ENCODE peak calls at places on chromosomes 1 and 21, in seven cellular contexts. V is A549, M is fibroblast of villous mesenchyme, G is tibial nerve, W is colonic mucosa, Y is brain microvascular endothelial cell, K is lower lobe of right lung. O is an unnamed sample.

GRCh38 chr1:211630236-211631081 is 45.0 kb downstream of the NEK2 start:
- DNase-seq in V (no peak), Y (peak; percentile 58), M (no peak), K (peak; percentile 41), W (no peak), G (no peak), O (no peak)

GRCh38 chr1:149906561-149906960 is 7.2 kb downstream of the BOLA1 start:
- DNase-seq in V (no peak), K (no peak), M (no peak), W (no peak), Y (no peak), G (no peak), O (no peak)

GRCh38 chr1:179969962-179970361 is 15.4 kb downstream of the CEP350 start:
- DNase-seq in M (peak; percentile 58), K (no peak), G (no peak), V (no peak), Y (no peak), W (no peak), O (no peak)

GRCh38 chr1:53556657-53557227 is 97.5 kb downstream of the DMRTB1 start:
- DNase-seq in Y (no peak), M (no peak), K (no peak), G (no peak), W (no peak), V (no peak), O (peak; percentile 1)

GRCh38 chr1:230270940-230271325 is 155.2 kb downstream of the PGBD5 start:
- DNase-seq in K (peak; percentile 24), Y (no peak), G (no peak), M (no peak), W (no peak), V (no peak), O (no peak)

GRCh38 chr1:147292012-147292411 is 49.5 kb downstream of the CHD1L start:
- DNase-seq in Y (peak; percentile 63), G (no peak), K (no peak), M (peak; percentile 81), W (no peak), V (no peak), O (no peak)

GRCh38 chr1:43622471-43622870 is 27.5 kb upstream of the KDM4A start:
- DNase-seq in W (no peak), Y (peak; percentile 59), G (no peak), K (peak; percentile 12), V (no peak), M (peak; percentile 92), O (no peak)

GRCh38 chr1:63004868-63005267 is 220.9 kb downstream of the ATG4C start:
- DNase-seq in K (no peak), M (peak; percentile 1), W (no peak), V (peak; percentile 2), Y (peak; percentile 18), G (no peak), O (no peak)

GRCh38 chr1:33576821-33577599 is 104.6 kb downstream of the ZSCAN20 start:
- DNase-seq in W (no peak), M (no peak), K (no peak), Y (no peak), G (no peak), V (no peak), O (no peak)

GRCh38 chr1:109704173-109704572 is 7.9 kb upstream of the GSTM5 start:
- DNase-seq in K (no peak), M (no peak), G (no peak), V (peak; percentile 12), W (no peak), Y (no peak), O (no peak)

GRCh38 chr1:160179336-160179735 is 11.0 kb upstream of the CASQ1 start:
- DNase-seq in M (no peak), G (no peak), W (no peak), K (no peak), Y (no peak), V (peak; percentile 16), O (no peak)

GRCh38 chr1:168879906-168880734 is 151.1 kb upstream of the DPT start:
- DNase-seq in K (no peak), Y (no peak), W (peak; percentile 59), G (no peak), M (peak; percentile 40), V (no peak), O (peak; percentile 25)

GRCh38 chr1:16155537-16156410 is at the start of gene EPHA2:
- DNase-seq in K (peak; percentile 96), V (peak; percentile 91), Y (peak; percentile 80), M (peak; percentile 90), W (peak; percentile 96), G (peak; percentile 89), O (peak; percentile 59)

GRCh38 chr21:36065497-36066036 is 4.3 kb upstream of the CBR1 start:
- DNase-seq in W (peak; percentile 52), K (no peak), V (no peak), G (no peak), M (peak; percentile 33), Y (peak; percentile 36), O (no peak)

GRCh38 chr1:203631946-203632345 is 5.3 kb downstream of the ATP2B4 start:
- DNase-seq in G (no peak), V (no peak), K (no peak), W (no peak), Y (no peak), M (no peak), O (no peak)

GRCh38 chr1:232123775-232124659 is 497.4 kb downstream of the DISC1 start:
- DNase-seq in Y (peak; percentile 25), M (peak; percentile 21), V (no peak), W (no peak), K (no peak), G (no peak), O (no peak)

GRCh38 chr1:117686907-117687306 is 81.1 kb downstream of the TENT5C start:
- DNase-seq in G (no peak), V (peak; percentile 7), M (peak; percentile 69), K (no peak), Y (peak; percentile 29), W (no peak), O (no peak)

GRCh38 chr1:248906741-248907661 is 966 bp downstream of the PGBD2 start:
- DNase-seq in W (no peak), V (no peak), K (no peak), Y (peak; percentile 36), M (no peak), G (no peak), O (no peak)

DNA sequence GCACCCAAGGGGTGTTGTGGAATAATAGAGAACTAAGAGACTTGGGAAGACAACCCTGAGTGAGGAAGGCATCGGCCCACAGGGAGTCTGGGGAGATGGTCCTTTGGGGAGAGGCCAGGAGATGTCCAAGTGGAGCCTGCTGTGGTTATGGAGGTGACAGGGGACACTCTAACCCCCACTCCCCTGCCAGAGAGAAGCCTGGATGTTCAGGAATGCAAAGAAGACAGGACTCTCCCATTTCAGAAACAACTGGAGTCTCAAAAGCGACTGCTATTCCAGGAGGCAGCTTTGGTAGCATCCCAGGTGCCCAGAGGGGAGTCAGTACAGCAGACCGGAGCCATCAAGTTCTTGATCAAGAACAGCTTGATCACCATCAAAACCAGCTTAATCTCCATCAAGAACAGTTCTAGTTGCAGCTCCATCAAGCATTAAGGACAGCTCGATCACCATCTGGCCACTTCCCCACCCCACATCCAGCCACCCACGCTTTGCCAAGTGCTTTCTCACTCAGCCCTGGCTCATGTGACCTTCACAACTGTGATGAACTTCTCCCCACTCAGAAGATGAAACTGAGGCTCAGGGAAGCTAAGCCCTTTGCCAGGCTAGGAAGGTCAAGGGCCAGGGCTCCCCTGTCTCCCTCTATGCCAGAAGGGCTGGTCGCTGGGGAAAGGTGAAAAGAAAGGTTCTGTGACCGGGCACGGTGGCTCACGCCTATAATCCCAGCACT is 743 bp downstream of the CD52 start:
- DNase-seq in W (no peak), G (no peak), V (no peak), K (peak; percentile 72), M (no peak), Y (no peak), O (peak; percentile 30)
- H3K4me3 ChIP-seq in W (peak overlapping the region; percentile 32), G (no peak overlapping the region), V (no peak overlapping the region), K (peak overlapping the region; percentile 58), M (no peak overlapping the region), Y (no peak overlapping the region), O (no peak overlapping the region)

GRCh38 chr1:27007909-27008582 is 4.6 kb downstream of the TENT5B start:
- DNase-seq in W (peak; percentile 78), K (peak; percentile 90), G (no peak), V (peak; percentile 53), M (peak; percentile 75), Y (no peak), O (no peak)
- H3K4me3 ChIP-seq in W (no peak overlapping the region), K (no peak overlapping the region), G (no peak overlapping the region), V (no peak overlapping the region), M (no peak overlapping the region), Y (no peak overlapping the region), O (no peak overlapping the region)

DNA sequence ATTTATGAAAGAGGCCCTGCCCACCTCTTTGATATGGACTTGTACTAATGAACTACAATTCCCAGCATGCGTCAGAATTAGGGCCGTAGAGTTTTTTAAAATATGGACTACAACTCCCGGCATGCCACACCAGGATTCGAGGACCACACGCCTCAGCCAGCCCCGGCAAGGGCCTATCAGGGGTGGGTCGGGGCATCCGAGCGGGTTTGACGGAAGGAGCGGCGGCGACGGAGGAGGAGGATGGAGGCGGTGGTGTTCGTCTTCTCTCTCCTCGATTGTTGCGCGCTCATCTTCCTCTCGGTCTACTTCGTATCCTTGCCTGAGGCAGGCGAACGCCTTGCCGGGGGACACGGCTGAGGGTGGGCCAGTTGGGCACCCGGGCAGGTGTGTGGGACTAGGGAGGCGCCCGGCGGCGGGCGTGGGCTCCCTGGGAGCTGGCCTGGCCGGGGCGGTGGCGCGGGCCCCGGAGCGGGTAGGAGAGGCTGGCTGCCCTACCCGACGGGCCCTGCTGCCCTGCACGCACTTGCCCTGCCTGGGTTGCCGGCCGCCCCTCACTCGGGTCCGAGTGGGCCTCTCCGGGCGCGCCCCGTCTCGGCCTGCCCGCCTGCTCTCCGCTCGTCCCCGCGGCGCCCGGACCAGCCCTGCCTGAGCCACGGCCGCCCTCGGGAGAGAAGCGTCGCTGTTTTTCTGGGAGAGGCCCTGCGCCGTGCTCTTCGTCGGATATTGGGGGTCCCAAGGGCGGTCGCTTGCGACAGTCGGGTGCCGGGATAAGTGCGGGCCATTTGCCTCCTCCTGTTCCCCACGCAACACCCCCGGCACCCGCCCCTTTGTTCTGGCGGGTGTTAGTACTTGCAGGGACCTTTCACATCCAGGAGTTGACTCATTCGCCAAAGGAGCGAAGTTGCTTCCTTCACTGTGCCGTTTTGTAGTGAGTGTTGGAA is at the start of gene CNIH4:
- DNase-seq in G (peak; percentile 79), V (peak; percentile 94), Y (peak; percentile 96), W (peak; percentile 95), K (peak; percentile 94), M (peak; percentile 97), O (peak; percentile 90)
- H3K4me3 ChIP-seq in G (peak within 1 kb of the TSS; percentile 71), V (peak within 1 kb of the TSS; percentile 62), Y (peak within 1 kb of the TSS; percentile 68), W (peak within 1 kb of the TSS; percentile 87), K (peak within 1 kb of the TSS; percentile 97), M (peak within 1 kb of the TSS; percentile 87), O (peak within 1 kb of the TSS; percentile 89)

DNA sequence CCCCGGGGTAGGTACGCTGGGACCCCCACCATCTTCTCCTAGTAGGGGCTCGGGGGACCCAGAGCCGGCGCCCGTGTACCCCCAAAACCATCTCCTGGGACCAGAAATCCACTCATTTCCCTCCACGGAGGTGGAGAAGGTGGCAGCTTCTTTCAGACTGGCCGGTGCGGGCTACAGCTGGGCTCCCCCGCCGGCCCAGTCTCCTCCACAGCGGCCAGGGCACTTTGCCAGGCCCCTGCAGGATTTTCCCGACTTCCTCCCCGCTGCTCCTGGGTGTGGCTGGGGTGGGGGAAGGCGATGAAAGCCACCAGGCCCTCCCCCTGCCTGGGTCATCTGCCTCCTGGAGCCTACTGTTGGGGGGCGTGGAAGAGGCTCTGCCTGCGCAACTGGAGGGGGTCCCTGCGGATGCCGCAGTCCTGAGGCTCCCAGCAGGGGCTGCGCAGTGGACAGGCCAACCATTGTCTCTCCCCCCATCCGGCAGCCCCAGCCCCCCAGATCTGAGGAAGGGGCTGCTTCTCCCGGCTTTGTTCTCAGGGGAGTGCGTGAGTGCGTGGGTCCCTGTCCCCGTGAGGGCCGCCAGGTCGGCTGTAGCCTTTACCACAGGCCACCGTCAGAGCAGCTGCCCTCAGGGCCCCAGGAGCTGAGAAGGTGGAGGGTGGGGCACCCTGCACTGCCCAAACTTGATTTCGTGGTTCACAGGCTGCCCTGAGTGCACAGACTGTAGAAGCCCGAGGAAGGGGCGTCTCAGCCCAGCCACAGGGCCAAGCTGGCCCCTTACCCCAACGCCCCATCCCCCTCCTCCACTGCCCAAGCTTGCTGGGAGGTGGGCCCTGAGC is 1.3 kb downstream of the AGRN start:
- DNase-seq in W (peak; percentile 88), V (peak; percentile 78), Y (peak; percentile 67), G (no peak), K (peak; percentile 80), M (peak; percentile 74), O (no peak)
- H3K4me3 ChIP-seq in W (peak overlapping the region; percentile 75), V (peak overlapping the region; percentile 86), Y (peak overlapping the region; percentile 59), G (peak overlapping the region; percentile 94), K (peak overlapping the region; percentile 77), M (peak overlapping the region; percentile 66), O (peak overlapping the region; percentile 66)

O was measured in gastrocnemius medialis.